ENCODE peak calls at places on chromosomes 11 and 22, in ten cellular contexts. Z is T-cell; F is stimulated activated CD4-positive, alpha-beta T cell treated with anti-CD3 and anti-CD28 coated beads, Interleukin-15, amount 100 ng/mL, for 24 hours; U is amniotic epithelial cell; A is GM19239; B is T-helper 1 cell; N is IMR-90; W is OCI-LY7; T is KG1; V is NCI-H446 treated with DMSO at 0.1 percent for 48 hours. G is an unnamed sample.

GRCh38 chr11:31340903-31341572 is 28.5 kb downstream of the DCDC1 start:
- DNase-seq in F (peak; percentile 2), V (no peak), W (peak; percentile 24), A (no peak), Z (no peak), B (no peak), U (peak; percentile 35), T (no peak), N (peak; percentile 41), G (no peak)

GRCh38 chr11:111403021-111403725 is 24.1 kb upstream of the POU2AF1 start:
- DNase-seq in Z (no peak), U (no peak), F (no peak), W (no peak), N (no peak), A (no peak), T (no peak), B (no peak), V (peak; percentile 82), G (no peak)

GRCh38 chr11:75968021-75968685 is 153.1 kb downstream of the UVRAG start:
- DNase-seq in T (no peak), N (peak; percentile 45), Z (no peak), W (no peak), U (no peak), B (no peak), F (no peak), V (peak; percentile 81), A (no peak), G (no peak)

GRCh38 chr11:132910016-132910760 is 622.1 kb downstream of the OPCML start:
- DNase-seq in F (no peak), N (no peak), A (no peak), Z (no peak), T (no peak), U (no peak), B (no peak), W (no peak), V (no peak), G (no peak)

GRCh38 chr11:77039491-77040400 is 5.5 kb downstream of the B3GNT6 start:
- DNase-seq in F (peak; percentile 47), Z (no peak), B (no peak), U (peak; percentile 21), A (peak; percentile 46), N (peak; percentile 33), W (no peak), V (no peak), T (peak; percentile 60), G (no peak)

GRCh38 chr11:11876458-11876857 is 34.7 kb downstream of the USP47 start:
- DNase-seq in W (no peak), F (no peak), T (no peak), A (no peak), B (no peak), V (peak; percentile 15), Z (no peak), N (no peak), U (no peak), G (no peak)

GRCh38 chr11:96964661-96965060 is 574.8 kb downstream of the JRKL start:
- DNase-seq in A (no peak), B (no peak), N (no peak), F (no peak), T (no peak), U (peak; percentile 66), W (no peak), V (no peak), Z (no peak), G (no peak)

GRCh38 chr22:28329582-28330073 is 350.0 kb downstream of the TTC28 start:
- DNase-seq in F (no peak), N (peak; percentile 26), V (peak; percentile 23), W (no peak), Z (no peak), A (no peak), U (peak; percentile 86), T (no peak), B (peak; percentile 7), G (no peak)

GRCh38 chr22:17086301-17086700 is 1.5 kb downstream of the IL17RA start:
- DNase-seq in F (peak; percentile 26), Z (no peak), B (no peak), A (no peak), W (no peak), V (no peak), T (no peak), U (no peak), N (no peak), G (no peak)

GRCh38 chr11:78731008-78731407 is 156.3 kb upstream of the NARS2 start:
- DNase-seq in V (no peak), W (no peak), Z (no peak), U (peak; percentile 74), N (no peak), B (no peak), A (no peak), F (no peak), T (no peak), G (no peak)

GRCh38 chr11:63705526-63705925 is 24.2 kb downstream of the RTN3 start:
- DNase-seq in N (no peak), Z (no peak), U (no peak), V (no peak), B (no peak), A (no peak), F (no peak), W (no peak), T (no peak), G (no peak)

G was measured in brain pericyte.